ENCODE peak calls at places on chromosomes 11 and 22, in five cellular contexts. One of them, this sample, is unnamed.

GRCh38 chr11:71191201-71191600 is 61.2 kb downstream of the SHANK2 start:
- DNase-seq in GM12891: no peak
- DNase-seq in K562: no peak
- DNase-seq in H1: no peak
- DNase-seq in HepG2: no peak
- DNase-seq in this sample: no peak

GRCh38 chr11:108825381-108825780 is 160.5 kb downstream of the DDX10 start:
- DNase-seq in GM12891: no peak
- DNase-seq in K562: no peak
- DNase-seq in HepG2: no peak
- DNase-seq in H1: no peak
- DNase-seq in this sample: no peak

GRCh38 chr22:49525776-49526535 is 301.7 kb downstream of the BRD1 start:
- DNase-seq in HepG2: no peak
- DNase-seq in GM12891: no peak
- DNase-seq in H1: no peak
- DNase-seq in K562: no peak
- DNase-seq in this sample: no peak

GRCh38 chr22:48275412-48275811 is 1513.0 kb downstream of the TBC1D22A start:
- DNase-seq in H1: no peak
- DNase-seq in GM12891: no peak
- DNase-seq in K562: no peak
- DNase-seq in HepG2: no peak
- DNase-seq in this sample: no peak

GRCh38 chr11:1943977-1944376 is 3.2 kb upstream of the MRPL23 start:
- DNase-seq in K562: no peak
- DNase-seq in H1: no peak
- DNase-seq in HepG2: no peak
- DNase-seq in GM12891: no peak
- DNase-seq in this sample: no peak

GRCh38 chr11:19738124-19738523 is 25.5 kb downstream of the NAV2 start:
- DNase-seq in GM12891: no peak
- DNase-seq in K562: no peak
- DNase-seq in H1: no peak
- DNase-seq in HepG2: no peak
- DNase-seq in this sample: no peak

GRCh38 chr11:100872951-100873350 is 185.9 kb downstream of the ARHGAP42 start:
- DNase-seq in H1: no peak
- DNase-seq in HepG2: no peak
- DNase-seq in GM12891: no peak
- DNase-seq in K562: no peak
- DNase-seq in this sample: no peak

GRCh38 chr22:47059076-47059475 is 296.6 kb downstream of the TBC1D22A start:
- DNase-seq in H1: no peak
- DNase-seq in HepG2: no peak
- DNase-seq in K562: no peak
- DNase-seq in GM12891: peak; percentile 54
- DNase-seq in this sample: no peak

GRCh38 chr11:117366183-117366582 is 38.5 kb downstream of the CEP164 start:
- DNase-seq in K562: no peak
- DNase-seq in HepG2: no peak
- DNase-seq in H1: no peak
- DNase-seq in GM12891: no peak
- DNase-seq in this sample: no peak

GRCh38 chr11:14075118-14075601 is 112.6 kb downstream of the SPON1 start:
- DNase-seq in HepG2: no peak
- DNase-seq in K562: no peak
- DNase-seq in GM12891: no peak
- DNase-seq in H1: no peak
- DNase-seq in this sample: no peak

GRCh38 chr11:16081756-16082531 is 274.4 kb downstream of the SOX6 start:
- DNase-seq in H1: no peak
- DNase-seq in K562: no peak
- DNase-seq in HepG2: no peak
- DNase-seq in GM12891: no peak
- DNase-seq in this sample: no peak

GRCh38 chr11:126282742-126283591 is at the start of gene TIRAP:
- DNase-seq in HepG2: peak; percentile 43
- DNase-seq in H1: no peak
- DNase-seq in GM12891: peak; percentile 62
- DNase-seq in K562: peak; percentile 80
- DNase-seq in this sample: peak; percentile 62

GRCh38 chr22:44823806-44824205 is 71.4 kb downstream of the ARHGAP8 start:
- DNase-seq in GM12891: no peak
- DNase-seq in H1: no peak
- DNase-seq in K562: no peak
- DNase-seq in HepG2: no peak
- DNase-seq in this sample: no peak

GRCh38 chr11:31419669-31420068 is 50.0 kb downstream of the DNAJC24 start:
- DNase-seq in HepG2: no peak
- DNase-seq in H1: no peak
- DNase-seq in GM12891: no peak
- DNase-seq in K562: no peak
- DNase-seq in this sample: no peak

GRCh38 chr11:123454060-123454651 is 24.1 kb downstream of the GRAMD1B start:
- DNase-seq in HepG2: no peak
- DNase-seq in K562: no peak
- DNase-seq in GM12891: no peak
- DNase-seq in H1: no peak
- DNase-seq in this sample: no peak

GRCh38 chr11:118922745-118923627 is 2.7 kb downstream of the BCL9L start:
- DNase-seq in H1: no peak
- DNase-seq in K562: no peak
- DNase-seq in GM12891: no peak
- DNase-seq in HepG2: no peak
- DNase-seq in this sample: no peak

GRCh38 chr22:44531487-44531886 is 33.5 kb upstream of the RTL6 start:
- DNase-seq in HepG2: no peak
- DNase-seq in H1: no peak
- DNase-seq in GM12891: no peak
- DNase-seq in K562: no peak
- DNase-seq in this sample: no peak

GRCh38 chr11:44659641-44660040 is 67.1 kb upstream of the TSPAN18 start:
- DNase-seq in K562: no peak
- DNase-seq in GM12891: no peak
- DNase-seq in HepG2: no peak
- DNase-seq in H1: no peak
- DNase-seq in this sample: no peak
- TF ChIP-seq POLR2AphosphoS5 in K562: no peak
- TF ChIP-seq POLR2AphosphoS5 in GM12891: no peak
- TF ChIP-seq POLR2AphosphoS5 in HepG2: no peak
- TF ChIP-seq POLR2AphosphoS5 in H1: no peak
- TF ChIP-seq POLR2AphosphoS5 in this sample: no peak

GRCh38 chr22:38238519-38239051 is 34.2 kb downstream of the TMEM184B start:
- DNase-seq in GM12891: no peak
- DNase-seq in H1: no peak
- DNase-seq in K562: no peak
- DNase-seq in HepG2: no peak
- DNase-seq in this sample: no peak
- TF ChIP-seq POLR2A in GM12891: no peak
- TF ChIP-seq POLR2A in H1: no peak
- TF ChIP-seq POLR2A in K562: no peak
- TF ChIP-seq POLR2A in HepG2: no peak
- TF ChIP-seq POLR2A in this sample: no peak

GRCh38 chr22:40552070-40552469 is 84.4 kb downstream of the MRTFA start:
- DNase-seq in K562: peak; percentile 90
- DNase-seq in HepG2: no peak
- DNase-seq in GM12891: no peak
- DNase-seq in H1: no peak
- DNase-seq in this sample: no peak
- TF ChIP-seq TAF1 in K562: no peak
- TF ChIP-seq TAF1 in HepG2: no peak
- TF ChIP-seq TAF1 in GM12891: no peak
- TF ChIP-seq TAF1 in H1: no peak
- TF ChIP-seq TAF1 in this sample: no peak

GRCh38 chr11:62851807-62852522 is 12.6 kb upstream of the WDR74 start:
- DNase-seq in H1: no peak
- DNase-seq in K562: no peak
- DNase-seq in HepG2: peak; percentile 50
- DNase-seq in GM12891: no peak
- DNase-seq in this sample: no peak
- TF ChIP-seq POLR2AphosphoS5 in H1: peak; percentile 94
- TF ChIP-seq POLR2AphosphoS5 in K562: peak; percentile 53
- TF ChIP-seq POLR2AphosphoS5 in HepG2: peak; percentile 44
- TF ChIP-seq POLR2AphosphoS5 in GM12891: no peak
- TF ChIP-seq POLR2AphosphoS5 in this sample: peak; percentile 37

GRCh38 chr11:12285106-12285505 is 92.3 kb upstream of the PARVA start:
- DNase-seq in HepG2: no peak
- DNase-seq in GM12891: no peak
- DNase-seq in H1: no peak
- DNase-seq in K562: no peak
- DNase-seq in this sample: no peak
- TF ChIP-seq POLR2A in HepG2: no peak
- TF ChIP-seq POLR2A in GM12891: no peak
- TF ChIP-seq POLR2A in H1: no peak
- TF ChIP-seq POLR2A in K562: no peak
- TF ChIP-seq POLR2A in this sample: no peak

DNA sequence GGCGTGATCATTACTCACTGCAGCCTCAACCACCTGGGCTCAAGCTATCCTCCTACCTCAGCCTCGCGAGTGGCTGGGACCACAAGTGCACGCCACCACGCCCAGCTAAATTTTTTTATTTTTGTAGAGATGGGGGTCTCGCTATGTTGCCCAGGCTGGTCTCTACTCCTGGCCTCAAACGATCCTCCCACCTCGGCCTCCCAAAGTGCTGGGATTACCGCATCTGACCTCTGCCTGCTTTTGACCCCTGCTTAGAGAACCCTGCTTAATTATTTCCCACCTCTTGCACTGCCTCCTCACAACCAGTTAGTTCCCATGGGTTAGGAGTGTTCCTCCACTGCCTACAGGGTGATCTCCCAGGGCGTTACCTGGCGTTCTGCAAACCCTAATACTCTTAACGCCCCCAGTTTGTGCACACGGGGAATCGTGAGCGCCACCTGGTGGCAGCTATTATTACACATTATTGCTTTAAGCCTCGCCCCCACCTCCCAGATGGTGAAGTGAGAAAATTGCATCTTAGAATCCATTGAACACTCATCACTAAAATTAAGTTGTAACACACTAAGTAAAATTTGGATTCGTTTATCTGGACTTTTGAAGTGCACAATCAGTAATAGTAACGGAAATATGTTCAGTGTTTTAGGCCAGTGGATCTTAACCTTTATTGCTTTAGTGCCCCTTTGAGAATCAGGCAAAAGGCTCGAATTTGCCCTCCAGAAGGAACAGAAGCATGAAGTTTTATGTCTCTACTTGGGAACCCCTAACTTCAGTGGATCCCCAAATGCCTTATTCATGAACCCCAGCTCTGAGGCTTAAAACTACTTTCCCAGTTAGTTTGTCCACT is 61.4 kb upstream of the ASPHD2 start:
- DNase-seq in GM12891: peak; percentile 42
- DNase-seq in HepG2: peak; percentile 54
- DNase-seq in H1: no peak
- DNase-seq in K562: peak; percentile 64
- DNase-seq in this sample: peak; percentile 34
- TF ChIP-seq TAF1 in GM12891: no peak
- TF ChIP-seq TAF1 in HepG2: no peak
- TF ChIP-seq TAF1 in H1: no peak
- TF ChIP-seq TAF1 in K562: no peak
- TF ChIP-seq TAF1 in this sample: no peak

GRCh38 chr11:59559886-59560285 is 48.5 kb downstream of the OR4D9 start:
- DNase-seq in H1: no peak
- DNase-seq in GM12891: no peak
- DNase-seq in K562: no peak
- DNase-seq in HepG2: no peak
- DNase-seq in this sample: no peak

GRCh38 chr11:59562292-59562691 is 51.0 kb downstream of the OR4D9 start:
- DNase-seq in GM12891: no peak
- DNase-seq in K562: no peak
- DNase-seq in H1: no peak
- DNase-seq in HepG2: no peak
- DNase-seq in this sample: no peak

GRCh38 chr11:59557940-59558643 is 46.8 kb downstream of the OR4D9 start:
- DNase-seq in K562: no peak
- DNase-seq in HepG2: no peak
- DNase-seq in GM12891: no peak
- DNase-seq in H1: no peak
- DNase-seq in this sample: no peak

GRCh38 chr11:59560702-59561469 is 49.5 kb downstream of the OR4D9 start:
- DNase-seq in H1: peak; percentile 70
- DNase-seq in GM12891: peak; percentile 67
- DNase-seq in HepG2: peak; percentile 77
- DNase-seq in K562: peak; percentile 88
- DNase-seq in this sample: peak; percentile 67

DNA sequence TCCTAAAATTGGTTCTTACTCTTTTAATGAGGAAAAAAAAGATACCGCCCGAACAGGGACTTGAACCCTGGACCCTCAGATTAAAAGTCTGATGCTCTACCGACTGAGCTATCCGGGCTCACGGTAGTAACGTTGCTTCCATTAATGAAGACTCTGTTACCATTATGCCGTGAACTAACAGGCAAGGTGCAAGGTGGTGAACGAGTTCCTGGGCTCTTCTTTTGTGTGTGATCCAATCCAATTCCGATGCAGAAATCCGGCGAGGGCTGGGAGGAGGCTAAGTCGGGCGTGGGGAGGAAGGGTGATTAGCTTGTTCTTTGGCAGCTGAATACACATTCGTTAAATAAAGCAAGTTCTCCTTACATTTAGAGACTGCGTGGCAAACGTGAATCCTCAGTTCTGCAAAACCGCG is 49.0 kb downstream of the OR4D9 start:
- DNase-seq in HepG2: peak; percentile 81
- DNase-seq in K562: peak; percentile 55
- DNase-seq in H1: peak; percentile 82
- DNase-seq in GM12891: peak; percentile 41
- DNase-seq in this sample: no peak
- TF ChIP-seq POLR2AphosphoS5 in HepG2: no peak
- TF ChIP-seq POLR2AphosphoS5 in K562: peak; percentile 44
- TF ChIP-seq POLR2AphosphoS5 in H1: no peak
- TF ChIP-seq POLR2AphosphoS5 in GM12891: no peak
- TF ChIP-seq POLR2AphosphoS5 in this sample: no peak

GRCh38 chr11:130002352-130002845 is at the start of gene PRDM10:
- DNase-seq in H1: no peak
- DNase-seq in K562: peak; percentile 95
- DNase-seq in HepG2: peak; percentile 85
- DNase-seq in GM12891: peak; percentile 81
- DNase-seq in this sample: peak; percentile 82
- TF ChIP-seq POLR2A in H1: peak; percentile 70
- TF ChIP-seq POLR2A in K562: peak; percentile 22
- TF ChIP-seq POLR2A in HepG2: peak; percentile 86
- TF ChIP-seq POLR2A in GM12891: peak; percentile 29
- TF ChIP-seq POLR2A in this sample: peak; percentile 78

GRCh38 chr11:35614949-35615569 is 3.2 kb upstream of the FJX1 start:
- DNase-seq in H1: no peak
- DNase-seq in HepG2: no peak
- DNase-seq in K562: no peak
- DNase-seq in GM12891: no peak
- DNase-seq in this sample: no peak
- TF ChIP-seq TAF1 in H1: no peak
- TF ChIP-seq TAF1 in HepG2: no peak
- TF ChIP-seq TAF1 in K562: no peak
- TF ChIP-seq TAF1 in GM12891: no peak
- TF ChIP-seq TAF1 in this sample: no peak

This sample was measured in GM12892.